ENCODE peak calls at places on chromosome X, in five cellular contexts. U is mesenchymal stem cell, E is A549, Y is adrenal gland, T is lung. H is an unnamed sample.
A peak's percentile ranks its signal among the peaks of the same experiment; 100 is the strongest.

GRCh38 chrX:66408507-66408906 is 230.4 kb downstream of the EDA2R start:
- DNase-seq in U (no peak), E (no peak), Y (no peak), T (no peak), H (no peak)

GRCh38 chrX:50877310-50877709 is 33.2 kb upstream of the BMP15 start:
- DNase-seq in U (no peak), E (no peak), Y (no peak), T (no peak), H (no peak)

GRCh38 chrX:9635805-9636204 is 129.8 kb downstream of the GPR143 start:
- DNase-seq in U (peak; percentile 43), E (no peak), Y (no peak), T (peak; percentile 10), H (no peak)

GRCh38 chrX:130091976-130092522 is 18.2 kb downstream of the ELF4 start:
- DNase-seq in U (no peak), E (no peak), Y (no peak), T (peak; percentile 64), H (no peak)

GRCh38 chrX:65502618-65503017 is 32.0 kb downstream of the LAS1L start:
- DNase-seq in U (peak; percentile 0), E (no peak), Y (no peak), T (no peak), H (no peak)

GRCh38 chrX:40459576-40460158 is 121.1 kb upstream of the ATP6AP2 start:
- DNase-seq in U (no peak), E (no peak), Y (no peak), T (no peak), H (no peak)

GRCh38 chrX:5397409-5397808 is 831.3 kb downstream of the NLGN4X start:
- DNase-seq in U (no peak), E (no peak), Y (no peak), T (no peak), H (no peak)

GRCh38 chrX:132692526-132692925 is 203.7 kb upstream of the MBNL3 start:
- DNase-seq in U (no peak), E (no peak), Y (no peak), T (no peak), H (no peak)

GRCh38 chrX:129665916-129666644 is 11.3 kb upstream of the APLN start:
- DNase-seq in U (peak; percentile 72), E (peak; percentile 66), Y (peak; percentile 33), T (no peak), H (no peak)

GRCh38 chrX:27966492-27966891 is 14.8 kb downstream of the DCAF8L1 start:
- DNase-seq in U (no peak), E (no peak), Y (no peak), T (no peak), H (no peak)
- H3K27ac ChIP-seq in U (no peak overlapping the region), E (no peak overlapping the region), Y (no peak overlapping the region), T (no peak overlapping the region), H (no peak overlapping the region)

DNA sequence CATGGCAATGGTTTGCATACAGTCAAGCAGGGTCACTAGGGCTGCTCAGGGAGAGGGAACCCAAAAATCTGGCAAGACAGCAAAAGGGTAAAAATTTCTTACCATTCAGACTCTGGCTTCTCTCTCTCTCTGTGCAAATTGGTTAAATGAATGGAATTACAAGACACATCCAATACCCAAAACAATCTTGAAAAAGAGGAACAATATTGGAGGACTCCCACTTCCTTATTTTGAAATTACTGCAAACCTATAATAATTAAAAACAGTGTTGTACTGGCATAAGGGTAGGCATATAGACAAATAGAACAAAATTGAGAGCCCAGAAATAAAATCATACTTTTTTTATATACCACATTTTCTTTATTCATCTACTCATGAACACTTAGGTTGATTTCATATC is 24.1 kb downstream of the ETDA start:
- DNase-seq in U (no peak), E (no peak), Y (no peak), T (no peak), H (no peak)
- H3K9me3 ChIP-seq in U (peaks cover 10% of the 10 kb centered on the region), E (no peaks in the 10 kb centered on the region), Y (no peaks in the 10 kb centered on the region), T (no peaks in the 10 kb centered on the region), H (no peaks in the 10 kb centered on the region)

GRCh38 chrX:140299411-140299810 is 205.5 kb downstream of the SOX3 start:
- DNase-seq in U (no peak), E (no peak), Y (no peak), T (no peak), H (no peak)
- H3K27ac ChIP-seq in U (no peak overlapping the region), E (no peak overlapping the region), Y (no peak overlapping the region), T (no peak overlapping the region), H (no peak overlapping the region)

DNA sequence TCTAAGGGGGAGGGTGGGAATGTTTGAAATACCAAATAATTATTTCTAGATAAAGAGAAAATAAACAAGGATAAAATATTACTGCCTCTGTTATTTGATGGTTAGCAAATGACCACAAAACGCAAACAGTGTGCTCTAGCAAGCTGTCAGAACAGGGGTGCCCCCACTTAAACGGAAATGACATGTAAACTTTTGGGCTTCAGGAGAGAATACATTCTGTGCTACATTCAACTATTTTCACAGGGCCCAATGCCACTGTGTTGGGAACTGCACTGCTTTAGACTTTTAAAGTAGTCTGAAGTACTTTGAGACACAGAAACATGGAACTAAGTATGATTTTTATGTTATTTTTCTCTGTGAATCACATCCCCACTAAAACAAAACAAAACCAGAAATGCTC is 14.1 kb downstream of the CD40LG start:
- DNase-seq in U (peak; percentile 0), E (no peak), Y (no peak), T (no peak), H (no peak)
- H3K9me3 ChIP-seq in U (peaks cover 19% of the 10 kb centered on the region), E (peaks cover 5% of the 10 kb centered on the region), Y (no peaks in the 10 kb centered on the region), T (no peaks in the 10 kb centered on the region), H (no peaks in the 10 kb centered on the region)

GRCh38 chrX:106931831-106932491 is 11.8 kb downstream of the CLDN2 start:
- DNase-seq in U (peak; percentile 58), E (no peak), Y (no peak), T (no peak), H (no peak)
- H3K27ac ChIP-seq in U (no peak overlapping the region), E (peak overlapping the region; percentile 99), Y (no peak overlapping the region), T (no peak overlapping the region), H (no peak overlapping the region)

DNA sequence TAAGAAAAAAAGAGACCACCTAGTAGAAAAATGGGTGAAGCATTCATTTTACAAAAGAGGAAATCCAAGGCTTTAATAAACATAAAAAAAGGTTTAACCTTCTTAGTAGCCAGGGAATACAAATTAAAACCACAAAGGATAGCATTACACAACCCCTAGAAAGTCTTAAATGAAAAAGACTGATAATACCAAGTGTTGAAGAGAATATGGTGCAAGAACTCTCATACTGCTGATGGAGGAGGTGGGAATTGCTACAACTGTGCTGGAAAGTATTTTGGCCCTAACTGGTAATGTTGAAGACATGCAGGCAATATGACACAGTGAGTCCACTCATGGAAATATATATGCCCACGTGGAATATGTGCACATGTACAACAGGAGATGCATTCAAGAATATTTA is 22.5 kb downstream of the ZNF41 start:
- DNase-seq in U (no peak), E (no peak), Y (no peak), T (no peak), H (no peak)
- H3K9me3 ChIP-seq in U (peaks cover 25% of the 10 kb centered on the region), E (no peaks in the 10 kb centered on the region), Y (no peaks in the 10 kb centered on the region), T (no peaks in the 10 kb centered on the region), H (no peaks in the 10 kb centered on the region)

GRCh38 chrX:119690921-119691716 is 1.8 kb downstream of the SEPTIN6 start:
- DNase-seq in U (peak; percentile 90), E (no peak), Y (peak; percentile 75), T (no peak), H (peak; percentile 75)

GRCh38 chrX:119693032-119693995 is at the start of gene SEPTIN6:
- DNase-seq in U (peak; percentile 91), E (peak; percentile 49), Y (peak; percentile 85), T (peak; percentile 57), H (peak; percentile 85)

GRCh38 chrX:119693996-119694451 is 1.1 kb upstream of the SEPTIN6 start:
- DNase-seq in U (peak; percentile 16), E (no peak), Y (peak; percentile 69), T (no peak), H (peak; percentile 57)

GRCh38 chrX:119694601-119695534 is 1.9 kb upstream of the SEPTIN6 start:
- DNase-seq in U (peak; percentile 35), E (no peak), Y (no peak), T (no peak), H (peak; percentile 55)

GRCh38 chrX:119692241-119693031 is 532 bp downstream of the SEPTIN6 start:
- DNase-seq in U (peak; percentile 54), E (peak; percentile 47), Y (peak; percentile 57), T (no peak), H (peak; percentile 27)
- H3K27ac ChIP-seq in U (no peak overlapping the region), E (peak overlapping the region; percentile 82), Y (peak overlapping the region; percentile 86), T (peak overlapping the region; percentile 75), H (peak overlapping the region; percentile 66)

GRCh38 chrX:155592331-155592730 is 20.4 kb downstream of the TMLHE start:
- DNase-seq in U (peak; percentile 2), E (no peak), Y (no peak), T (no peak), H (no peak)
- H3K9me3 ChIP-seq in U (peaks cover 62% of the 10 kb centered on the region), E (peaks cover 6% of the 10 kb centered on the region), Y (no peaks in the 10 kb centered on the region), T (no peaks in the 10 kb centered on the region), H (no peaks in the 10 kb centered on the region)

DNA sequence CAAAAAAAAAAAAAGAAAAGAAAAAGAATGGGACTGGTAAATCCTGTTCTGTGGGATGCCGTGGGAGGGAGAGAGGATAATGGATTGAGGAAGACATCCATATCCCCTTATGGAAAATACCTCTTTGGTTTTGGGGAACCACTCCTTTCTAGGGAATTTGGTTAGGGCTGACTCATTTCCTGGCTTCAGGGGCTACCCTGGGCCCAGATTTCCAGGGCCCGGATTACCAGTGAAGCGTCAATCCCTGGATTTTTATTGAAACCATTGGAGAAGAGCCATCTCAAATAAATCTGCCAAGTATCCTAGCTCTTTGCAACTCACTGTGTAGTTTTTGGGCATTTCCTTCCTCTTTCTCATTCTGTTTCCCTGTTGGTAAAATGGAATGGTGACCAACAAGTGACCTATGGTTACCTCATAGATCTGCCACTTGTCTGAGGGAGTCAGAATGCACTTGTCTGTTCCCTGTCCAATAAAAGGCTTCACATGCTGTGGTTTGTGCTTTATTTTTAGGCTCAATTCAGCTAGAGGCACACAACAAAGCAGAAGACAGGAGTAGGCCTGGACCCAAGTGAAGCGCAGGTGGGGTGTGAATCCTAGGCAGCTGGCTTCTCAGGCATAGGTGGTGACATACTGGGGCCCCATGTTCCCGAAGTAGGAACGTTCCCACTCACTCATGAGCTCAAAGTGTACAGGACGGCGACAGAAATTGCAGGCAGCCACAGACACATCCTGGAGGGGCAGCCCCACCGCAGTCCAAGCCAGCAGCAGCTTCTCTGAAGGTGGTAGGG is 8.6 kb downstream of the APEX2 start:
- DNase-seq in U (peak; percentile 24), E (no peak), Y (no peak), T (no peak), H (no peak)
- H3K27ac ChIP-seq in U (no peak overlapping the region), E (no peak overlapping the region), Y (no peak overlapping the region), T (peak overlapping the region; percentile 52), H (no peak overlapping the region)